ENCODE peak calls at places on chromosomes 11 and 22, in five cellular contexts. T, D, I, J and S are unnamed samples. For H3K4me1 and H3K9me3, the result is how much of the 10 kb centered on the place peaks cover.

GRCh38 chr11:11243790-11244469 is 109.1 kb downstream of the CSNK2A3 start:
- DNase-seq in I (no peak), D (no peak), T (no peak), J (peak), S (no peak)

GRCh38 chr11:119585038-119585666 is 143.8 kb downstream of the NECTIN1 start:
- DNase-seq in D (no peak), T (no peak), J (peak), I (no peak), S (peak)

GRCh38 chr22:50700387-50701075 is 27.9 kb downstream of the SHANK3 start:
- DNase-seq in I (peak), D (peak), J (no peak), T (no peak), S (peak)

GRCh38 chr11:46710821-46711269 is 8.2 kb upstream of the F2 start:
- DNase-seq in J (peak), D (no peak), I (no peak), T (peak), S (peak)

GRCh38 chr11:10450451-10451398 is 4.3 kb upstream of the AMPD3 start:
- DNase-seq in D (peak), J (peak), I (peak), T (peak), S (peak)

GRCh38 chr11:34243620-34244493 is 114.0 kb downstream of the ABTB2 start:
- DNase-seq in T (peak), D (no peak), I (no peak), J (no peak), S (peak)

GRCh38 chr11:102864724-102865123 is 10.1 kb downstream of the MMP12 start:
- DNase-seq in J (no peak), I (no peak), D (no peak), T (no peak), S (no peak)

GRCh38 chr22:36301384-36301828 is 48.5 kb downstream of the APOL1 start:
- DNase-seq in T (peak), J (peak), I (peak), D (peak), S (peak)

GRCh38 chr11:76732643-76733042 is 50.5 kb upstream of the TSKU start:
- DNase-seq in I (no peak), J (no peak), T (no peak), D (no peak), S (no peak)

GRCh38 chr11:31809543-31809856 is 1.6 kb downstream of the PAX6 start:
- DNase-seq in J (no peak), T (no peak), D (no peak), I (no peak), S (no peak)

GRCh38 chr11:77141034-77141433 is 13.0 kb downstream of the MYO7A start:
- DNase-seq in I (no peak), D (no peak), J (no peak), T (peak), S (no peak)

GRCh38 chr22:31120230-31120629 is 2.5 kb upstream of the INPP5J start:
- DNase-seq in J (no peak), D (no peak), I (no peak), T (no peak), S (no peak)

GRCh38 chr11:74720596-74721478 is 10.4 kb downstream of the CHRDL2 start:
- DNase-seq in I (peak), D (no peak), T (no peak), J (peak), S (peak)

GRCh38 chr11:32307449-32307848 is 127.9 kb downstream of the WT1 start:
- DNase-seq in D (no peak), T (no peak), J (no peak), I (no peak), S (no peak)

GRCh38 chr22:35113341-35113740 is 47.4 kb downstream of the ISX start:
- DNase-seq in I (no peak), D (no peak), J (no peak), T (no peak), S (peak)

GRCh38 chr11:60265373-60266214 is 14.9 kb upstream of the MS4A4A start:
- DNase-seq in T (peak), J (no peak), D (no peak), I (no peak), S (no peak)

GRCh38 chr11:75285776-75286360 is 45.3 kb downstream of the TPBGL start:
- DNase-seq in I (no peak), J (no peak), D (no peak), T (no peak), S (no peak)

GRCh38 chr11:66322732-66323427 is 6.0 kb upstream of the CD248 start:
- DNase-seq in D (no peak), T (no peak), I (no peak), J (peak), S (peak)

GRCh38 chr11:65637794-65638317 is at the start of gene SIPA1:
- DNase-seq in D (peak), I (peak), J (peak), T (peak), S (peak)

GRCh38 chr22:42757475-42757874 is 36.8 kb upstream of the A4GALT start:
- DNase-seq in D (no peak), T (no peak), J (no peak), I (no peak), S (no peak)

GRCh38 chr11:44561964-44562734 is 3.3 kb upstream of the CD82 start:
- DNase-seq in I (no peak), T (no peak), D (no peak), J (no peak), S (no peak)

GRCh38 chr11:118015385-118015841 is 29.2 kb downstream of the IL10RA start:
- DNase-seq in J (no peak), D (no peak), T (no peak), I (no peak), S (no peak)

GRCh38 chr22:49186756-49187155 is 640.9 kb downstream of the BRD1 start:
- DNase-seq in T (no peak), D (peak), I (no peak), J (no peak), S (no peak)

GRCh38 chr11:113161671-113162589 is 152.5 kb upstream of the TTC12 start:
- DNase-seq in I (no peak), T (no peak), D (no peak), J (no peak), S (no peak)

GRCh38 chr22:37498289-37498909 is 12.2 kb upstream of the MFNG start:
- DNase-seq in J (no peak), T (peak), D (no peak), I (peak), S (peak)

GRCh38 chr11:102390667-102391449 is 43.8 kb downstream of the BIRC2 start:
- DNase-seq in T (peak), D (peak), J (peak), I (no peak), S (peak)

GRCh38 chr11:94417386-94417987 is 16.3 kb upstream of the GPR83 start:
- DNase-seq in J (no peak), I (no peak), D (no peak), T (peak), S (no peak)

GRCh38 chr22:36946436-36947158 is 33.2 kb downstream of the CSF2RB start:
- DNase-seq in T (no peak), I (no peak), J (no peak), D (no peak), S (no peak)

GRCh38 chr11:40597546-40598113 is 861.8 kb downstream of the LRRC4C start:
- DNase-seq in D (no peak), T (no peak), I (no peak), J (no peak), S (no peak)

GRCh38 chr22:50247748-50248147 is 2.9 kb upstream of the TUBGCP6 start:
- DNase-seq in D (no peak), J (no peak), T (peak), I (no peak), S (peak)

GRCh38 chr11:66315921-66316811 is 678 bp downstream of the CD248 start:
- DNase-seq in J (peak), T (no peak), I (peak), D (no peak), S (no peak)

GRCh38 chr11:57426439-57426753 is 525 bp downstream of the SLC43A3 start:
- DNase-seq in T (no peak), J (no peak), D (peak), I (no peak), S (no peak)

GRCh38 chr11:7536102-7536501 is 22.3 kb downstream of the PPFIBP2 start:
- DNase-seq in D (no peak), J (no peak), I (no peak), T (peak), S (peak)

GRCh38 chr22:24144056-24144455 is 37.2 kb upstream of the SUSD2 start:
- DNase-seq in D (no peak), I (no peak), T (no peak), J (no peak), S (no peak)
- H3K4me1 ChIP-seq in D (under half), I (half or more), T (under half), J (under half), S (under half)

GRCh38 chr11:2655834-2656622 is 43.8 kb downstream of the KCNQ1OT1 start:
- DNase-seq in I (peak), D (no peak), T (peak), J (no peak), S (no peak)

GRCh38 chr11:2660357-2660939 is 39.3 kb downstream of the KCNQ1OT1 start:
- DNase-seq in T (peak), D (no peak), I (no peak), J (no peak), S (no peak)

GRCh38 chr11:2656859-2657258 is 42.9 kb downstream of the KCNQ1OT1 start:
- DNase-seq in I (no peak), T (no peak), D (no peak), J (no peak), S (no peak)

GRCh38 chr11:2655320-2655719 is 44.5 kb downstream of the KCNQ1OT1 start:
- DNase-seq in D (no peak), I (peak), T (no peak), J (no peak), S (no peak)

DNA sequence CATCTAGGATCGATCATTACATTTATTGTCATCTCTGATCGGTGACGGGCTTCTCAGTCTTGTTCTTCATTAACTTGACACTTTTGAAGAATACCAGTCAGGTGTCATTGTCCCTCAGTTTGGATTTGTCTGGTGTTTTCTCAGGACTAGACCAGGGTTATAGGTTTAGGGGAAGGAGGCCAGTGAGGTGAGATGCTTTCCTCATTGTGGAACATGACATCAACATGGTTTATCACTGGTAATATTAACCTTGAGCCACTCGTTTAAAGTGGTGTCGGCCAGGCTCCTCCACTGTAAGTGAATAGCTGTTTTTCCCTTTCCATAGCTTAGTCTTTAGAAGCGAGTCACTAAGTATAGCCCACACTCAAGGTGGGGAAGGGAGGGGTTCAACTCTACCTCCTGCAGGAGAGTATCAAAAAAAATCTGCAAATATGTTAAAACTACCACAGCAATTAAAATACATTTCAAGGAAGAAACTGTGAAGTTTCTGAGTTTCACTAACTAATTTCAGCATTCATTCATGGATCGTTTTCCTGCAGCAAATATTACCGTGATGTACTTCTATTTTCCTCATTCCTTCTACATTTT is 42.0 kb downstream of the KCNQ1OT1 start:
- DNase-seq in J (no peak), I (no peak), T (no peak), D (no peak), S (no peak)
- H3K9me3 ChIP-seq in J (under half), I (under half), T (half or more), D (under half), S (under half)

GRCh38 chr22:44522526-44523170 is 24.6 kb upstream of the RTL6 start:
- DNase-seq in T (no peak), J (no peak), D (no peak), I (no peak), S (no peak)

GRCh38 chr22:44519895-44520294 is 21.9 kb upstream of the RTL6 start:
- DNase-seq in I (no peak), T (no peak), J (no peak), D (no peak), S (no peak)

GRCh38 chr22:44520695-44521094 is 22.7 kb upstream of the RTL6 start:
- DNase-seq in D (no peak), J (no peak), T (no peak), I (no peak), S (no peak)

GRCh38 chr22:44523981-44524759 is 26.1 kb upstream of the RTL6 start:
- DNase-seq in I (no peak), J (peak), T (no peak), D (no peak), S (peak)

DNA sequence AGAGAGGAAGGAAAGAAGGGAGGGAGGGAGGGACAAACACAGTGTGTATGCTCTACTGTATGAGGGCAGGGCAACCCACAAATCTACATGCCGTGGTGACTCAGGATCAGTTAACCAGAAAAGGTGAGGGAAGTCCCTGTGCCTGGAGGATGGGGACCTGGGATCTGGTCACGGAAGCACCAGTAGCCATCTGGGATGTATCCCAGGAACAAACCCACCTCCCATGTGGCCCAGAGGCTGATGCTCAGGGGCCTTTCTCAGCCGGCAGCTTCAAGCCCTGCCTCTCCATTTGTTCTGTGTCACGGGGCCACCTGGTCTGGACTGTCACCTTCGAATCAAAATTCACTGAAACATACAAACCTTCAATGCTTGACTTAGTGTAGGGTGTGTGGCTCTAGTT is 23.3 kb upstream of the RTL6 start:
- DNase-seq in D (no peak), J (no peak), T (no peak), I (no peak), S (no peak)
- H3K4me1 ChIP-seq in D (under half), J (under half), T (under half), I (under half), S (under half)

DNA sequence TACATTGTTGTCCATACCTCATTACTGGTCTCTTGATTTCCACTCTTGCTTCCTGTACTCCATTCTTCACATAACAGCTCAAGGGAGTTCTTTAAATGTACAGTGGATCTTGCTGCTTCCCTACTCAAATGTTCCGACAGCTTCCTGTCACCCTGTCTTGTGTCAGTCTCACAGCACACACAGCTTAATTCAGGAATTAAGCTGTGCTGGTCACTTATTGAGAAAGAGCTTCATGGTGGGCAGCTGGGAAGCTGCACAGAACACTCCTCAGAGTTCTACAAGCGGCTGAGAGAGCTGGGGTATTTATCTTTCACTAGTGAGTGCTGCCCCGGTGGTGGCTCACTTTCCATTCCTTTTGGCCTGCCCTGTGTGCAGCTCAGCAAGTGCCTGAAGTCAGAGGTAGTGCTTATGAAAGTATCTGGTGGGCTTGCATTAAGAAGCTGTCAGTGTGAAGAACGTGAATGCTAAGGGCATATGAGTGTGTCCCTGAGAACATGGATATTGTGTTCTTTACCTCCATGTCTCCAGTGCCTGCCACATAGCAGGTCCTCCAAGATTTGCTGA is 48.7 kb downstream of the KCNQ1OT1 start:
- DNase-seq in D (no peak), T (no peak), J (no peak), I (no peak), S (no peak)
- H3K9me3 ChIP-seq in D (under half), T (half or more), J (under half), I (under half), S (under half)

DNA sequence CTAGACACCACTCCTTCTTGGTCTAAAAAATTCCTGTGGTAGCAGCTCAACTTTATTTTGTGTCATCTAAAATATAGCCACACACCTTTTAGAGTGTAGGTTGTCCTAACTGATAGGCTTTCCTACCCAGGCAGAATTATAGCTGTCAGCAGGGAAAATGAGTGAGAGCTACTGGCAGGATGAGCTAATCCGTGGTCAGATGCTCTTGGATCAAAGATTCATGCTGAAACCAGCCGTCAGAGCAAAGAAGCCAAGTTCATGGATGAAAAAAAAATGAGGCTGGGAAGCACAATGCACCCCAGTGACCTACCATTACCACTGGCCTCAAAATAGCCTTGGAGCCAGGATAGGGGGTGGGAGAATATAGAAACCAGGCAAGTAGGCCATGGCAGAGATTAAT is 113.1 kb upstream of the BLID start:
- DNase-seq in I (no peak), T (no peak), D (no peak), J (no peak), S (no peak)
- H3K4me1 ChIP-seq in I (under half), T (under half), D (under half), J (under half), S (under half)